ENCODE peak calls at places on chromosomes 7 and 10, in seven cellular contexts. Q, C, N, E, P, Z and U are unnamed samples.

GRCh38 chr10:24457661-24458318 is 248.9 kb downstream of the KIAA1217 start:
- DNase-seq in Q (no peak), C (no peak), N (no peak), E (peak), P (no peak), Z (no peak), U (no peak)

GRCh38 chr7:105188201-105188600 is 174.2 kb downstream of the KMT2E start:
- DNase-seq in Q (no peak), C (no peak), N (no peak), E (peak), P (no peak), Z (no peak), U (no peak)

GRCh38 chr7:158077441-158077840 is 510.2 kb downstream of the PTPRN2 start:
- DNase-seq in Q (no peak), C (no peak), N (no peak), E (no peak), P (no peak), Z (no peak), U (no peak)

GRCh38 chr7:42348627-42349026 is 111.6 kb upstream of the GLI3 start:
- DNase-seq in Q (no peak), C (no peak), N (no peak), E (no peak), P (no peak), Z (no peak), U (no peak)

GRCh38 chr7:155104913-155105312 is 34.8 kb downstream of the HTR5A start:
- DNase-seq in Q (no peak), C (no peak), N (no peak), E (no peak), P (no peak), Z (no peak), U (no peak)

GRCh38 chr10:792083-792791 is 102.8 kb upstream of the DIP2C start:
- DNase-seq in Q (no peak), C (no peak), N (peak), E (no peak), P (no peak), Z (no peak), U (no peak)

GRCh38 chr10:95356-96115 is 39.7 kb upstream of the ZMYND11 start:
- DNase-seq in Q (no peak), C (no peak), N (no peak), E (no peak), P (no peak), Z (no peak), U (no peak)

GRCh38 chr10:60363187-60363586 is 26.5 kb downstream of the ANK3 start:
- DNase-seq in Q (no peak), C (no peak), N (no peak), E (no peak), P (no peak), Z (no peak), U (no peak)

GRCh38 chr7:74569501-74570075 is 87.9 kb upstream of the GTF2I start:
- DNase-seq in Q (no peak), C (no peak), N (no peak), E (no peak), P (no peak), Z (no peak), U (no peak)

GRCh38 chr10:42977032-42977416 is 99.8 kb upstream of the RET start:
- DNase-seq in Q (no peak), C (peak), N (peak), E (no peak), P (no peak), Z (no peak), U (no peak)

GRCh38 chr10:13990392-13990805 is 340.3 kb downstream of the FRMD4A start:
- DNase-seq in Q (no peak), C (peak), N (no peak), E (no peak), P (no peak), Z (no peak), U (no peak)

GRCh38 chr7:148541891-148542504 is 48.6 kb upstream of the C7orf33 start:
- DNase-seq in Q (no peak), C (no peak), N (no peak), E (no peak), P (no peak), Z (no peak), U (no peak)

GRCh38 chr10:79403441-79404230 is 41.8 kb downstream of the ZCCHC24 start:
- DNase-seq in Q (no peak), C (peak), N (peak), E (peak), P (no peak), Z (no peak), U (peak)

GRCh38 chr10:29253096-29254029 is 35.5 kb upstream of the LYZL1 start:
- DNase-seq in Q (peak), C (no peak), N (no peak), E (no peak), P (no peak), Z (no peak), U (no peak)

GRCh38 chr10:114380060-114380459 is 24.2 kb downstream of the AFAP1L2 start:
- DNase-seq in Q (no peak), C (no peak), N (no peak), E (no peak), P (no peak), Z (no peak), U (no peak)

GRCh38 chr10:79136227-79137005 is 67.7 kb downstream of the ZMIZ1 start:
- DNase-seq in Q (no peak), C (no peak), N (no peak), E (no peak), P (no peak), Z (no peak), U (no peak)

GRCh38 chr10:1853801-1854200 is 116.5 kb upstream of the ADARB2 start:
- DNase-seq in Q (no peak), C (no peak), N (no peak), E (no peak), P (no peak), Z (no peak), U (no peak)

GRCh38 chr10:70337201-70337651 is 45.2 kb downstream of the LRRC20 start:
- DNase-seq in Q (no peak), C (no peak), N (no peak), E (no peak), P (no peak), Z (peak), U (no peak)

GRCh38 chr7:145331076-145331475 is 495.2 kb upstream of the TPK1 start:
- DNase-seq in Q (no peak), C (no peak), N (no peak), E (no peak), P (no peak), Z (no peak), U (no peak)

GRCh38 chr10:85224366-85224960 is 896.1 kb downstream of the CCSER2 start:
- DNase-seq in Q (no peak), C (no peak), N (no peak), E (no peak), P (no peak), Z (no peak), U (no peak)

GRCh38 chr10:109904397-109904796 is 18.9 kb downstream of the XPNPEP1 start:
- DNase-seq in Q (no peak), C (no peak), N (no peak), E (no peak), P (no peak), Z (no peak), U (no peak)

GRCh38 chr10:113646337-113647201 is 17.3 kb downstream of the NRAP start:
- DNase-seq in Q (no peak), C (peak), N (no peak), E (no peak), P (no peak), Z (no peak), U (no peak)

GRCh38 chr10:102435529-102436233 is 3.3 kb upstream of the CUEDC2 start:
- DNase-seq in Q (peak), C (no peak), N (no peak), E (peak), P (no peak), Z (no peak), U (no peak)

GRCh38 chr7:50022991-50023390 is 70.1 kb downstream of the ZPBP start:
- DNase-seq in Q (no peak), C (no peak), N (no peak), E (no peak), P (peak), Z (no peak), U (no peak)

GRCh38 chr7:54701982-54702381 is 57.0 kb downstream of the SEC61G start:
- DNase-seq in Q (no peak), C (no peak), N (no peak), E (no peak), P (no peak), Z (no peak), U (no peak)

GRCh38 chr10:37741831-37742230 is 115.6 kb downstream of the ZNF248 start:
- DNase-seq in Q (no peak), C (no peak), N (no peak), E (no peak), P (no peak), Z (no peak), U (no peak)

GRCh38 chr10:35875281-35875680 is 233.2 kb upstream of the FZD8 start:
- DNase-seq in Q (no peak), C (no peak), N (no peak), E (peak), P (no peak), Z (peak), U (no peak)

GRCh38 chr10:132439424-132440163 is 42.6 kb downstream of the PWWP2B start:
- DNase-seq in Q (no peak), C (no peak), N (no peak), E (no peak), P (no peak), Z (no peak), U (peak)

GRCh38 chr7:22866965-22867364 is 44.3 kb upstream of the TOMM7 start:
- DNase-seq in Q (no peak), C (no peak), N (no peak), E (peak), P (no peak), Z (no peak), U (no peak)

GRCh38 chr7:70113543-70113942 is 515.3 kb downstream of the AUTS2 start:
- DNase-seq in Q (no peak), C (no peak), N (no peak), E (no peak), P (no peak), Z (peak), U (no peak)

GRCh38 chr7:114554781-114555537 is 140.3 kb downstream of the FOXP2 start:
- DNase-seq in Q (no peak), C (no peak), N (no peak), E (peak), P (peak), Z (no peak), U (no peak)

GRCh38 chr7:128453836-128454804 is 1.6 kb upstream of the HILPDA start:
- DNase-seq in Q (peak), C (peak), N (peak), E (peak), P (no peak), Z (peak), U (peak)

GRCh38 chr10:43862756-43863155 is 214.1 kb upstream of the ZNF32 start:
- DNase-seq in Q (no peak), C (no peak), N (no peak), E (no peak), P (no peak), Z (no peak), U (no peak)

GRCh38 chr10:86775056-86775858 is 18.8 kb downstream of the BMPR1A start:
- DNase-seq in Q (no peak), C (no peak), N (no peak), E (peak), P (peak), Z (no peak), U (no peak)

GRCh38 chr7:18497082-18497481 is 1.5 kb downstream of the HDAC9 start:
- DNase-seq in Q (no peak), C (no peak), N (no peak), E (no peak), P (no peak), Z (no peak), U (no peak)

GRCh38 chr7:46933596-46933995 is 648.3 kb downstream of the TNS3 start:
- DNase-seq in Q (no peak), C (no peak), N (no peak), E (peak), P (no peak), Z (no peak), U (no peak)
- H3K4me3 ChIP-seq in Q (no peak), C (no peak), N (no peak), E (no peak), P (no peak), Z (no peak), U (no peak)

DNA sequence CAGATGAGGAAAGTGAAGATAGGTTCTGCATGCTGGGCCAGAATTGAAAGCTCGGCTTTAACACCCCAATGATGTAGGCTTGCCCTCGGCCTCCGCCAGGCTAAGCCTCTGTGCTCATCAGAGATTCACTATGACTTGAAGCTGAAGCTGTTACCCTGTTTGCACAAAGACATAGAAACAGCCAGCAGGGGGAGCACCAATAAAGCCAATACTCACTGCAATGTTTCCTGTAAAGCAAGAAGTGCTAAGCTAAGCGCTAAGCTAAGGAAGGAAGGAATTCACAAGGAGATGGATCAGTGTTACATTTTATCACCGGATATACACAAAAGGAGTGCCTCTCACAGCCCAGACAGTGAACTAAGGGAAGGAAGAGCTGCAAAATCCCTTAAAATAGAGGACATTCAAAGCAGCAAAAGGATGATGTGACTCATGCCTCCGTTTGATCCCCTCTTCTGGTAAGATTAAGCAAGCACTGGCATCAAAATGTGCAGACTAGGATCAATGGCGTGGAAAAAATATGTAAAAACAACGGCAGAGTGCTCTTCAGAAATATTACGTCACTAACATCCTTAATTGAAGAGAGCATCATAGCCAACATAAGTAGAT is 153.8 kb downstream of the COBL start:
- DNase-seq in Q (peak), C (peak), N (peak), E (peak), P (peak), Z (peak), U (peak)
- TF ChIP-seq CTCF in Q (peak), C (peak), N (peak), E (peak), P (peak), Z (peak), U (peak)

DNA sequence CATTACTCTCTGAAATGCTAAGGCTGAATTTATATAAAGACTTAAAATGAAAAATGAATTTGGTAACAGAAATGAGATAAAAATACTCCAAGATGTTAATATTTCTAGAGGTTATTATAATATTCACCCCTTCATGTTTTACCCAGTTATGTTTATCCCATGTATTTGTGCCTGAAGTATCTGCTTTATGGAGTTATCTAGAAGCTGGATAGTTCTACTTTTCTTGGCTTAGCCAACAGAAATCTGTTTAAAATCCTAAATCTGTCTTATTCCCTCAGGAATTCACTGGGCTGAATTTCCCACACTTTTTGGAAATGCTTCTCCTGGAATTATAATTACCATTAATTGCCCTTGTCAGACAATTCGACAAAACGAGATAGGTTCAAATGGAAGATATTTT is 201.6 kb downstream of the THSD7A start:
- DNase-seq in Q (no peak), C (no peak), N (no peak), E (no peak), P (no peak), Z (no peak), U (no peak)
- H3K4me3 ChIP-seq in Q (no peak), C (no peak), N (no peak), E (no peak), P (no peak), Z (no peak), U (no peak)

GRCh38 chr7:139655305-139655704 is 122.5 kb downstream of the HIPK2 start:
- DNase-seq in Q (no peak), C (no peak), N (no peak), E (no peak), P (no peak), Z (no peak), U (no peak)

GRCh38 chr7:139651308-139651707 is 126.5 kb downstream of the HIPK2 start:
- DNase-seq in Q (no peak), C (peak), N (no peak), E (no peak), P (no peak), Z (no peak), U (no peak)

GRCh38 chr7:139657749-139658148 is 120.0 kb downstream of the HIPK2 start:
- DNase-seq in Q (no peak), C (no peak), N (no peak), E (no peak), P (no peak), Z (no peak), U (no peak)

GRCh38 chr7:139656387-139656786 is 121.4 kb downstream of the HIPK2 start:
- DNase-seq in Q (no peak), C (no peak), N (no peak), E (no peak), P (no peak), Z (no peak), U (no peak)

GRCh38 chr7:139654270-139655181 is 123.3 kb downstream of the HIPK2 start:
- DNase-seq in Q (no peak), C (no peak), N (no peak), E (peak), P (no peak), Z (no peak), U (no peak)
- TF ChIP-seq CTCF in Q (no peak), C (no peak), N (no peak), E (no peak), P (no peak), Z (no peak), U (no peak)

DNA sequence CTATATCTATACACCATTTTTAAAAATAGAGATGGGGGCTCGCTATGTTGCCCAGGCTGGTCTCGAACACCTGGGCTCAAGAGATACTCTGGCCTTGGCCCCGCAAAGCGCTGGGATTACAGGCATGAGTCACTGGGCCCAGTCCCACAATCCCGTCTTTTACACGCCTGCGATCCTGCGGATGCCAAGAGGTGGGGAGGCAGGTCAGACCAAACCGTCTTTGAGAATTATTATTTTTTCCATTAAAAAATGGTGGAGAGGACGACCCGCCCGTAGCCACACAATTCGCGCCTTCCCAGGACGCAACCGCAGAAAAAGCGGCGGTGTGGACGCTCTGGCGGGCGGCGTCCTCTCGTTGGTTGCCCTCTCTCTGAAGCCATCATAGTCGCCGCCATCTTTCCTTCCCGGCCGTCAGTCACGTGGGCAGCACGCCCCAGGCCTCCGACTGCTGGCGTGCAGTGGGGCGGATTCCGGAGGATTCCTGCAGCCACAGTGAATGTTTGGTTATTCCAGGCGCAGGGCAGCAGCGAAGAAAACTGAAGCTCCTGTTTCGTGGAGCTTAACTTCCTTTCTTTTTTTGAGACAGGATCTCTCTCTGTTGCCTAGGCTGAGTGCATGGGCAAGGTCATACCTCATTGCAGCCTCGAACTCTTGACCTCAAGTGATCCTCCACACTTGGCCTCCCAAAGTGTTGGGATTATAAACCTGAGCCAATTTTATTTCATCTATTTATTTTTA is 9.9 kb upstream of the EPHB4 start:
- DNase-seq in Q (peak), C (peak), N (peak), E (peak), P (peak), Z (peak), U (peak)
- H3K4me3 ChIP-seq in Q (peak), C (peak), N (peak), E (peak), P (peak), Z (peak), U (no peak)